ENCODE peak calls at places on chromosomes 11 and 22, in five cellular contexts. B, G, O, J and V are unnamed samples.
A peak's percentile ranks its signal among the peaks of the same experiment; 100 is the strongest.

GRCh38 chr11:122159173-122159701 is 43.2 kb upstream of the BLID start:
- DNase-seq in J (peak; percentile 66), B (no peak), O (no peak), G (no peak), V (no peak)

GRCh38 chr11:104979839-104980238 is 11.5 kb upstream of the CASP4 start:
- DNase-seq in J (no peak), G (no peak), B (no peak), O (no peak), V (no peak)

GRCh38 chr22:20205464-20205963 is 54.7 kb upstream of the CCDC188 start:
- DNase-seq in B (no peak), J (no peak), G (no peak), O (no peak), V (no peak)

GRCh38 chr22:32996702-32997101 is 61.5 kb downstream of the SYN3 start:
- DNase-seq in O (no peak), G (no peak), B (peak; percentile 22), J (no peak), V (no peak)

GRCh38 chr22:44408227-44409192 is 89.5 kb downstream of the RTL6 start:
- DNase-seq in O (no peak), G (no peak), B (no peak), J (no peak), V (no peak)

GRCh38 chr11:65648997-65649491 is 11.1 kb downstream of the SIPA1 start:
- DNase-seq in O (no peak), B (peak; percentile 58), J (no peak), G (no peak), V (no peak)

GRCh38 chr11:33682019-33682418 is 18.6 kb downstream of the C11orf91 start:
- DNase-seq in J (no peak), B (no peak), G (no peak), O (no peak), V (peak; percentile 22)

GRCh38 chr22:20956258-20957117 is 10.6 kb upstream of the AIFM3 start:
- DNase-seq in O (no peak), J (peak; percentile 50), B (peak; percentile 35), G (no peak), V (no peak)

GRCh38 chr11:69702239-69702668 is 1.6 kb downstream of the FGF19 start:
- DNase-seq in B (no peak), J (no peak), G (no peak), O (no peak), V (no peak)

GRCh38 chr11:130070109-130070828 is 575 bp downstream of the APLP2 start:
- DNase-seq in B (peak; percentile 67), J (peak; percentile 42), O (peak; percentile 31), G (peak; percentile 79), V (peak; percentile 47)

GRCh38 chr11:68521962-68522626 is 61.5 kb downstream of the PPP6R3 start:
- DNase-seq in B (no peak), O (no peak), J (no peak), G (no peak), V (no peak)

GRCh38 chr11:111355956-111356659 is 23.0 kb downstream of the POU2AF1 start:
- DNase-seq in G (no peak), J (no peak), B (no peak), O (no peak), V (no peak)

GRCh38 chr11:287821-288327 is 1.1 kb upstream of the PGGHG start:
- DNase-seq in O (no peak), G (no peak), B (peak; percentile 9), J (no peak), V (no peak)

GRCh38 chr11:83007909-83008580 is 63.7 kb downstream of the RAB30 start:
- DNase-seq in J (peak; percentile 36), B (peak; percentile 89), G (peak; percentile 54), O (peak; percentile 94), V (peak; percentile 16)

GRCh38 chr11:76160856-76161255 is 45.4 kb downstream of the WNT11 start:
- DNase-seq in O (no peak), G (no peak), B (no peak), J (no peak), V (no peak)

GRCh38 chr11:44693654-44694119 is 33.1 kb upstream of the TSPAN18 start:
- DNase-seq in J (no peak), O (peak; percentile 90), G (no peak), B (peak; percentile 32), V (no peak)

GRCh38 chr22:20865331-20865730 is 6.5 kb downstream of the SNAP29 start:
- DNase-seq in O (no peak), G (no peak), B (no peak), J (no peak), V (no peak)

GRCh38 chr11:1113405-1114201 is 38.9 kb downstream of the MUC2 start:
- DNase-seq in J (no peak), B (no peak), G (peak; percentile 19), O (no peak), V (no peak)

GRCh38 chr22:34814260-34814659 is 251.7 kb upstream of the ISX start:
- DNase-seq in B (no peak), G (no peak), J (peak; percentile 23), O (no peak), V (no peak)

GRCh38 chr11:122189259-122189658 is 73.2 kb upstream of the BLID start:
- DNase-seq in O (no peak), B (peak; percentile 28), G (no peak), J (peak; percentile 93), V (no peak)

GRCh38 chr11:92546089-92546488 is 321.5 kb downstream of the FAT3 start:
- DNase-seq in B (no peak), G (no peak), J (no peak), O (no peak), V (no peak)

GRCh38 chr11:11584446-11584810 is 37.4 kb downstream of the GALNT18 start:
- DNase-seq in J (peak; percentile 89), B (no peak), G (no peak), O (no peak), V (no peak)

GRCh38 chr11:73420136-73420535 is 43.9 kb downstream of the RELT start:
- DNase-seq in G (no peak), J (no peak), B (no peak), O (no peak), V (no peak)

GRCh38 chr11:117058761-117059233 is 39.4 kb downstream of the SIK3 start:
- DNase-seq in J (peak; percentile 56), O (no peak), B (no peak), G (no peak), V (no peak)

GRCh38 chr11:69361048-69361447 is 67.1 kb downstream of the MYEOV start:
- DNase-seq in G (no peak), B (no peak), O (no peak), J (no peak), V (no peak)

GRCh38 chr11:85718991-85719807 is 33.2 kb upstream of the CCDC89 start:
- DNase-seq in J (peak; percentile 93), B (no peak), O (no peak), G (no peak), V (no peak)

DNA sequence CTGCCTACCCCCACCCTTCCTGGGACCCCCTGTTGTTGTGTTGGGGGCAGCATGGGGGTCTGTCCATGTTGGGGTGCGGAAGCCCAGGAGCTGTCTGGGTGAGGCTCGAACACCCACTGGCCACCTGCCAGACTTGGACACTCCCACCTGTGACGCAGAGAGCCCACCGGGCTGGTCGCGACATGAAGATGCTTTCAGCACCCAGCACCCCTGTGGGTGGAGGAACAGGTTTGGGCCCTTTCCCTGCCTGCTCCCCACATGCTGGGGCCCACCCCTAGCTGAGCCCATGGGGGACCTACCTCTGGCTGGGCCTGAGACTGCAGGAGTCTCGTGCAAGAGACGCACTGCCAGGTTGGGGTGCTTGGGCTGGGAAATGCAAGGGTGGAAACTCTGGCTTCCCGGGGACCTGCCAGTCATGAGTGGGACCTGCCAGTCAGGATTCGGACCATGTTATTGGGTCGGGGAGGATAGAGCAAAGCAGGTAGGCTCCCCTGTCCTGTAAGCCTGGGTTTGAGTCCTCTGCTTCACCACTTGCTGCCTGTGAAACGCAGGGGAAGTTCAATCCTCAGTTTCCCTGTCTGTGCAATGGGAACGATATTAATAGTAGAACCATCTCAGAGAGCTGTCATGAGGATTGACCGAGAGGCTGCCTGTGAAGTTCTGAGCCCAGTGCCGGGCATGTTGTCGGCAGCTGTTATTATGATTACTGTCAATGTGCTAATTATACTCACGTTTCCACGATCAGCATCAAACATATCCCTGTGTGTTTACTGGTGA is 24.1 kb downstream of the KIAA1671 start:
- DNase-seq in J (no peak), B (no peak), G (no peak), O (no peak), V (no peak)
- H3K27ac ChIP-seq in J (no peak overlapping the region), B (peak overlapping the region; percentile 96), G (no peak overlapping the region), O (no peak overlapping the region), V (no peak overlapping the region)

GRCh38 chr22:26778372-26778771 is 121.0 kb downstream of the MIAT start:
- DNase-seq in G (no peak), J (no peak), B (no peak), O (no peak), V (no peak)
- H3K36me3 ChIP-seq in G (peaks cover 22% of the 10 kb centered on the region), J (peaks cover 8% of the 10 kb centered on the region), B (no peaks in the 10 kb centered on the region), O (peaks cover 6% of the 10 kb centered on the region), V (peaks cover 87% of the 10 kb centered on the region)

GRCh38 chr11:19821412-19821875 is 108.8 kb downstream of the NAV2 start:
- DNase-seq in G (no peak), J (peak; percentile 42), O (no peak), B (no peak), V (no peak)
- H3K27ac ChIP-seq in G (no peak overlapping the region), J (no peak overlapping the region), O (no peak overlapping the region), B (no peak overlapping the region), V (no peak overlapping the region)

GRCh38 chr11:61327669-61328071 is 5.2 kb downstream of the DDB1 start:
- DNase-seq in O (no peak), J (no peak), G (no peak), B (no peak), V (no peak)

GRCh38 chr11:61328351-61328750 is 4.6 kb downstream of the DDB1 start:
- DNase-seq in B (no peak), G (no peak), J (no peak), O (peak; percentile 46), V (no peak)

GRCh38 chr11:61332266-61332822 is 561 bp downstream of the DDB1 start:
- DNase-seq in J (peak; percentile 71), G (peak; percentile 10), B (no peak), O (no peak), V (peak; percentile 3)

GRCh38 chr11:61331636-61332035 is 1.3 kb downstream of the DDB1 start:
- DNase-seq in J (no peak), O (no peak), B (no peak), G (no peak), V (no peak)

GRCh38 chr11:61329871-61330270 is 3.0 kb downstream of the DDB1 start:
- DNase-seq in G (no peak), J (no peak), B (no peak), O (no peak), V (no peak)
- H3K36me3 ChIP-seq in G (peaks cover 68% of the 10 kb centered on the region), J (peaks cover 52% of the 10 kb centered on the region), B (peaks cover 44% of the 10 kb centered on the region), O (peaks cover 69% of the 10 kb centered on the region), V (peaks cover 51% of the 10 kb centered on the region)

DNA sequence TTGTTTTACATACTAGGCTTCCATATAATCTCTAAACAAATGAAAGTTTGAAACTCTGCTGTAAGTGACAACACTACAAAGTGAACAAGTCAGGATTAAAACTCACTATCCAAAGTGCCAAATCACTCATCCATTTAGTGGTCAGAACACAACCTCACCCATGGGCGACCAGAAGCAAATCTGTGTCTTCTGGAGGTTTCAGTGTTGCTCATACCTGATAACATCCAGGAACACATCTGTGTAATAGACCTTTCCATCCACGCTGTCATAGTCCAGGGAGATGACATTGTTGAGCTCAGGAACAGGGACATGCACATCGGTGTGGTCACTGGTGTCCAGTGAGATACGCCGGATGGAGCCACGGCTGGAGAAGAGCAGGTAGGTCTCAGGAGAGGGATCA is 28.5 kb upstream of the CKAP5 start:
- DNase-seq in O (no peak), G (no peak), J (no peak), B (no peak), V (no peak)
- H3K27ac ChIP-seq in O (no peak overlapping the region), G (no peak overlapping the region), J (no peak overlapping the region), B (no peak overlapping the region), V (no peak overlapping the region)